ENCODE peak calls at places on chromosomes 7 and 10, in six cellular contexts. One of them, this sample, is unnamed.
A peak's percentile ranks its signal among the peaks of the same experiment; 100 is the strongest.

GRCh38 chr10:77305650-77306632 is 331.7 kb downstream of the KCNMA1 start:
- DNase-seq in GM23248: peak; percentile 53
- DNase-seq in left ventricle myocardium inferior: no peak
- DNase-seq in effector memory CD4-positive, alpha-beta T cell: no peak
- DNase-seq in neuronal stem cell: no peak
- DNase-seq in psoas muscle: no peak
- DNase-seq in this sample: no peak

GRCh38 chr10:76073524-76073923 is 642.1 kb downstream of the LRMDA start:
- DNase-seq in GM23248: no peak
- DNase-seq in left ventricle myocardium inferior: no peak
- DNase-seq in effector memory CD4-positive, alpha-beta T cell: no peak
- DNase-seq in neuronal stem cell: no peak
- DNase-seq in psoas muscle: no peak
- DNase-seq in this sample: no peak

GRCh38 chr10:29862926-29863614 is 196.3 kb downstream of the JCAD start:
- DNase-seq in GM23248: peak; percentile 79
- DNase-seq in left ventricle myocardium inferior: no peak
- DNase-seq in effector memory CD4-positive, alpha-beta T cell: no peak
- DNase-seq in neuronal stem cell: no peak
- DNase-seq in psoas muscle: no peak
- DNase-seq in this sample: no peak

GRCh38 chr7:76051840-76052239 is 3.9 kb downstream of the MDH2 start:
- DNase-seq in GM23248: no peak
- DNase-seq in left ventricle myocardium inferior: no peak
- DNase-seq in effector memory CD4-positive, alpha-beta T cell: no peak
- DNase-seq in neuronal stem cell: no peak
- DNase-seq in psoas muscle: no peak
- DNase-seq in this sample: no peak

GRCh38 chr10:124341768-124342135 is 77.0 kb downstream of the OAT start:
- DNase-seq in GM23248: no peak
- DNase-seq in left ventricle myocardium inferior: no peak
- DNase-seq in effector memory CD4-positive, alpha-beta T cell: no peak
- DNase-seq in neuronal stem cell: no peak
- DNase-seq in psoas muscle: no peak
- DNase-seq in this sample: no peak

GRCh38 chr10:124000792-124001201 is 92.6 kb downstream of the CHST15 start:
- DNase-seq in GM23248: peak; percentile 76
- DNase-seq in left ventricle myocardium inferior: no peak
- DNase-seq in effector memory CD4-positive, alpha-beta T cell: no peak
- DNase-seq in neuronal stem cell: no peak
- DNase-seq in psoas muscle: no peak
- DNase-seq in this sample: no peak

GRCh38 chr7:117875566-117875965 is 2.3 kb upstream of the CTTNBP2 start:
- DNase-seq in GM23248: peak; percentile 4
- DNase-seq in left ventricle myocardium inferior: no peak
- DNase-seq in effector memory CD4-positive, alpha-beta T cell: no peak
- DNase-seq in neuronal stem cell: peak; percentile 32
- DNase-seq in psoas muscle: no peak
- DNase-seq in this sample: no peak

GRCh38 chr10:95767884-95768556 is 12.1 kb downstream of the ENTPD1 start:
- DNase-seq in GM23248: peak; percentile 37
- DNase-seq in left ventricle myocardium inferior: peak; percentile 25
- DNase-seq in effector memory CD4-positive, alpha-beta T cell: no peak
- DNase-seq in neuronal stem cell: no peak
- DNase-seq in psoas muscle: no peak
- DNase-seq in this sample: no peak

GRCh38 chr7:71132521-71133231 is 732 bp downstream of the GALNT17 start:
- DNase-seq in GM23248: peak; percentile 12
- DNase-seq in left ventricle myocardium inferior: peak; percentile 18
- DNase-seq in effector memory CD4-positive, alpha-beta T cell: no peak
- DNase-seq in neuronal stem cell: peak; percentile 40
- DNase-seq in psoas muscle: no peak
- DNase-seq in this sample: no peak

GRCh38 chr10:46236537-46236887 is 50.3 kb upstream of the ANTXRL start:
- DNase-seq in GM23248: no peak
- DNase-seq in left ventricle myocardium inferior: no peak
- DNase-seq in effector memory CD4-positive, alpha-beta T cell: no peak
- DNase-seq in neuronal stem cell: no peak
- DNase-seq in psoas muscle: no peak
- DNase-seq in this sample: no peak

GRCh38 chr10:69757553-69758309 is 44.0 kb upstream of the COL13A1 start:
- DNase-seq in GM23248: peak; percentile 53
- DNase-seq in left ventricle myocardium inferior: peak; percentile 46
- DNase-seq in effector memory CD4-positive, alpha-beta T cell: no peak
- DNase-seq in neuronal stem cell: no peak
- DNase-seq in psoas muscle: no peak
- DNase-seq in this sample: no peak

GRCh38 chr7:30169585-30169978 is 34.8 kb downstream of the MTURN start:
- DNase-seq in GM23248: peak; percentile 80
- DNase-seq in left ventricle myocardium inferior: no peak
- DNase-seq in effector memory CD4-positive, alpha-beta T cell: no peak
- DNase-seq in neuronal stem cell: no peak
- DNase-seq in psoas muscle: no peak
- DNase-seq in this sample: no peak

GRCh38 chr7:30531286-30531685 is 26.7 kb upstream of the GGCT start:
- DNase-seq in GM23248: peak; percentile 12
- DNase-seq in left ventricle myocardium inferior: no peak
- DNase-seq in effector memory CD4-positive, alpha-beta T cell: no peak
- DNase-seq in neuronal stem cell: no peak
- DNase-seq in psoas muscle: no peak
- DNase-seq in this sample: no peak

GRCh38 chr10:78035437-78035836 is 1.8 kb downstream of the RPS24 start:
- DNase-seq in GM23248: no peak
- DNase-seq in left ventricle myocardium inferior: no peak
- DNase-seq in effector memory CD4-positive, alpha-beta T cell: no peak
- DNase-seq in neuronal stem cell: no peak
- DNase-seq in psoas muscle: no peak
- DNase-seq in this sample: no peak

GRCh38 chr7:129512192-129512591 is 9.9 kb downstream of the SMKR1 start:
- DNase-seq in GM23248: no peak
- DNase-seq in left ventricle myocardium inferior: no peak
- DNase-seq in effector memory CD4-positive, alpha-beta T cell: no peak
- DNase-seq in neuronal stem cell: no peak
- DNase-seq in psoas muscle: no peak
- DNase-seq in this sample: no peak

GRCh38 chr10:34017281-34017680 is 682.8 kb upstream of the NRP1 start:
- DNase-seq in GM23248: no peak
- DNase-seq in left ventricle myocardium inferior: no peak
- DNase-seq in effector memory CD4-positive, alpha-beta T cell: no peak
- DNase-seq in neuronal stem cell: no peak
- DNase-seq in psoas muscle: no peak
- DNase-seq in this sample: no peak

GRCh38 chr10:132202070-132202970 is 15.6 kb downstream of the DPYSL4 start:
- DNase-seq in GM23248: no peak
- DNase-seq in left ventricle myocardium inferior: no peak
- DNase-seq in effector memory CD4-positive, alpha-beta T cell: no peak
- DNase-seq in neuronal stem cell: no peak
- DNase-seq in psoas muscle: no peak
- DNase-seq in this sample: no peak

GRCh38 chr10:92695679-92696605 is 6.2 kb downstream of the HHEX start:
- DNase-seq in GM23248: peak; percentile 80
- DNase-seq in left ventricle myocardium inferior: no peak
- DNase-seq in effector memory CD4-positive, alpha-beta T cell: no peak
- DNase-seq in neuronal stem cell: peak; percentile 15
- DNase-seq in psoas muscle: no peak
- DNase-seq in this sample: no peak

GRCh38 chr7:134449596-134450194 is 9.2 kb downstream of the AKR1B1 start:
- DNase-seq in GM23248: peak; percentile 74
- DNase-seq in left ventricle myocardium inferior: no peak
- DNase-seq in effector memory CD4-positive, alpha-beta T cell: no peak
- DNase-seq in neuronal stem cell: no peak
- DNase-seq in psoas muscle: no peak
- DNase-seq in this sample: no peak

GRCh38 chr7:101953248-101953819 is 135.9 kb downstream of the CUX1 start:
- DNase-seq in GM23248: peak; percentile 92
- DNase-seq in left ventricle myocardium inferior: no peak
- DNase-seq in effector memory CD4-positive, alpha-beta T cell: no peak
- DNase-seq in neuronal stem cell: no peak
- DNase-seq in psoas muscle: peak; percentile 82
- DNase-seq in this sample: no peak

GRCh38 chr10:52484426-52485065 is 170.5 kb downstream of the DKK1 start:
- DNase-seq in GM23248: peak; percentile 65
- DNase-seq in left ventricle myocardium inferior: no peak
- DNase-seq in effector memory CD4-positive, alpha-beta T cell: no peak
- DNase-seq in neuronal stem cell: no peak
- DNase-seq in psoas muscle: no peak
- DNase-seq in this sample: no peak

GRCh38 chr10:69375307-69376151 is 41.2 kb downstream of the TACR2 start:
- DNase-seq in GM23248: peak; percentile 47
- DNase-seq in left ventricle myocardium inferior: no peak
- DNase-seq in effector memory CD4-positive, alpha-beta T cell: no peak
- DNase-seq in neuronal stem cell: peak; percentile 49
- DNase-seq in psoas muscle: peak; percentile 84
- DNase-seq in this sample: no peak

GRCh38 chr7:47300472-47301021 is 281.4 kb downstream of the TNS3 start:
- DNase-seq in GM23248: no peak
- DNase-seq in left ventricle myocardium inferior: no peak
- DNase-seq in effector memory CD4-positive, alpha-beta T cell: no peak
- DNase-seq in neuronal stem cell: no peak
- DNase-seq in psoas muscle: no peak
- DNase-seq in this sample: no peak

DNA sequence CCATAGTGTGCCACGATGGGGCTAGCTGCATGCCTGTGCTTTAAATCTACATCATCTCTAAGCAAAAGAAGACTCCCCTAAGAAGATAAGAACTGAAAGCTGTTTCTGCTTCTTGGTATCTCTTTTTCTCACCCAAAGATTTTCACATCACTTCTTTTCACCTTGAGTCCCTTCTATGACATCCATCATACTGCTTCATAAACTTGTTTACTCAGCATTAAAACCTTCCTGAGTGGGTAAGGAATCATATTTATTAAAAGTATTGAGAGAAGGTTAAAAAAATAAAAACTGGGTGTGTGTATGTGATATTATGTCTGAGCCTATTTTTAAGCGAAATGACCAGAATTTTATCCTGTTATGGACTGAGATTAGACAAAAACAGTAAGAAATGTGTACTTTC is 150.3 kb downstream of the HPSE2 start:
- DNase-seq in GM23248: no peak
- DNase-seq in left ventricle myocardium inferior: no peak
- DNase-seq in effector memory CD4-positive, alpha-beta T cell: no peak
- DNase-seq in neuronal stem cell: no peak
- DNase-seq in psoas muscle: no peak
- DNase-seq in this sample: no peak
- H3K27ac ChIP-seq in GM23248: no peak overlapping the region
- H3K27ac ChIP-seq in left ventricle myocardium inferior: no peak overlapping the region
- H3K27ac ChIP-seq in effector memory CD4-positive, alpha-beta T cell: no peak overlapping the region
- H3K27ac ChIP-seq in neuronal stem cell: no peak overlapping the region
- H3K27ac ChIP-seq in psoas muscle: no peak overlapping the region
- H3K27ac ChIP-seq in this sample: no peak overlapping the region

DNA sequence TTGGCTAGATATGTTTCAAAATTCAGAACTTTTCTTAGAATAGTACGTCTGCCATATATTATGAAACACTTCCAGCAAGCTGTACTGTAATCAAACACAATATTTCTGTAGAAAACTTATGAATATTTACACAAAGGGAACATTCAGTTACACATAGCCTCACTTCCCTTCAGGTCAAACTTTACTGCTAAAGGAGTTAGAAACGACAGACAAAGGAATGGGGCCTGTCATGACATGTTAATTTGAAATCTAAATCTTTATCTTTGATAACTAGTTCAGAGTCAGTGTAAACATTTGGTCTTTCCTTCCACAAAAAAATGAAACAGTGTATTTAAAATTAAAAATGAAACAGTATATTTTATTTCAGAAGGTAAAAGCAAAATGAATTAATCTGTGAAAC is 1.0 kb upstream of the CROT start:
- DNase-seq in GM23248: no peak
- DNase-seq in left ventricle myocardium inferior: no peak
- DNase-seq in effector memory CD4-positive, alpha-beta T cell: no peak
- DNase-seq in neuronal stem cell: no peak
- DNase-seq in psoas muscle: no peak
- DNase-seq in this sample: no peak
- H3K4me3 ChIP-seq in GM23248: peak overlapping the region; percentile 83
- H3K4me3 ChIP-seq in left ventricle myocardium inferior: peak overlapping the region; percentile 80
- H3K4me3 ChIP-seq in effector memory CD4-positive, alpha-beta T cell: peak overlapping the region; percentile 80
- H3K4me3 ChIP-seq in neuronal stem cell: peak overlapping the region; percentile 55
- H3K4me3 ChIP-seq in psoas muscle: peak overlapping the region; percentile 85
- H3K4me3 ChIP-seq in this sample: no peak overlapping the region

DNA sequence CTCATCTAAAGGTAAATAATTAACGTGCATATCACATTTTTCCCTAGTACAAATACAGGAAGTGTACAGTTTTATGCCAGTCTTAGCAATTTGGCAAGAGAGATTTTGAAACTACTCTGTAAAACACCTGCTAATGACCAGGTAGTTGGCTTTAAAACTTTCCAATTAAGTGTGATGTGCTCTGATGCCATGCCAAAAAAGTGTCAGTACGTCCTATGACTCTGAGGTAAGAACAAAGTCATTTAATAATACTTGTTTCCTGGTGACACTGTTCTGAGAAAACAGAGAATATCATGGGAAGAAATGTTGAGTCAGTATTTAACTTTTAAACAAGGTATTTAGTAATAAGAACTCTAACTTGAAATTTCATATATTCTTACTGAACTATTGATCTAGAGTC is 9.6 kb downstream of the PDZD8 start:
- DNase-seq in GM23248: no peak
- DNase-seq in left ventricle myocardium inferior: no peak
- DNase-seq in effector memory CD4-positive, alpha-beta T cell: no peak
- DNase-seq in neuronal stem cell: no peak
- DNase-seq in psoas muscle: no peak
- DNase-seq in this sample: peak; percentile 36
- H3K27ac ChIP-seq in GM23248: no peak overlapping the region
- H3K27ac ChIP-seq in left ventricle myocardium inferior: no peak overlapping the region
- H3K27ac ChIP-seq in effector memory CD4-positive, alpha-beta T cell: no peak overlapping the region
- H3K27ac ChIP-seq in neuronal stem cell: no peak overlapping the region
- H3K27ac ChIP-seq in psoas muscle: no peak overlapping the region
- H3K27ac ChIP-seq in this sample: peak overlapping the region; percentile 72

GRCh38 chr7:82358923-82359322 is 84.7 kb downstream of the CACNA2D1 start:
- DNase-seq in GM23248: no peak
- DNase-seq in left ventricle myocardium inferior: no peak
- DNase-seq in effector memory CD4-positive, alpha-beta T cell: no peak
- DNase-seq in neuronal stem cell: no peak
- DNase-seq in psoas muscle: no peak
- DNase-seq in this sample: no peak

GRCh38 chr7:82358009-82358578 is 85.5 kb downstream of the CACNA2D1 start:
- DNase-seq in GM23248: no peak
- DNase-seq in left ventricle myocardium inferior: no peak
- DNase-seq in effector memory CD4-positive, alpha-beta T cell: no peak
- DNase-seq in neuronal stem cell: no peak
- DNase-seq in psoas muscle: no peak
- DNase-seq in this sample: no peak

GRCh38 chr7:82362129-82362528 is 81.4 kb downstream of the CACNA2D1 start:
- DNase-seq in GM23248: peak; percentile 81
- DNase-seq in left ventricle myocardium inferior: no peak
- DNase-seq in effector memory CD4-positive, alpha-beta T cell: no peak
- DNase-seq in neuronal stem cell: no peak
- DNase-seq in psoas muscle: no peak
- DNase-seq in this sample: no peak

GRCh38 chr7:82360591-82361386 is 82.8 kb downstream of the CACNA2D1 start:
- DNase-seq in GM23248: no peak
- DNase-seq in left ventricle myocardium inferior: no peak
- DNase-seq in effector memory CD4-positive, alpha-beta T cell: no peak
- DNase-seq in neuronal stem cell: no peak
- DNase-seq in psoas muscle: no peak
- DNase-seq in this sample: no peak

DNA sequence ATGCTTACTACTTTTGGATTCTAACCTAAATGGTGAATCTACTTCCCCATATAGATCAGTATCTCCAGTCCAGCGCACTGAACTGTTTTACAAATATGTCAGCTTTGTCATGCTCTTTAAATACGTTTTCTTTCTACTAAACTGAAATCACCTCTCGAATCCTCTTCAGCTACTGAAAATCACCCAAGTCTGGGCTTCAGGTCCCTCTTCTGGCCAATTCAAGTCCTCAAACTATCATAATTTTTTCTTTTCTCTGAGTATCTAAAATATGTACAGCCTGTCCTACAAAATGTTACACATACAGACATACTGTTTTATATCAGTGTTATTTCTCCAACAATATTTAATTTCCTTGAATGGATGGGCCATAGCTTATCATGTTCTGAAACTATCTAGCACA is 84.2 kb downstream of the CACNA2D1 start:
- DNase-seq in GM23248: no peak
- DNase-seq in left ventricle myocardium inferior: no peak
- DNase-seq in effector memory CD4-positive, alpha-beta T cell: no peak
- DNase-seq in neuronal stem cell: no peak
- DNase-seq in psoas muscle: no peak
- DNase-seq in this sample: no peak
- H3K4me3 ChIP-seq in GM23248: no peak overlapping the region
- H3K4me3 ChIP-seq in left ventricle myocardium inferior: no peak overlapping the region
- H3K4me3 ChIP-seq in effector memory CD4-positive, alpha-beta T cell: no peak overlapping the region
- H3K4me3 ChIP-seq in neuronal stem cell: no peak overlapping the region
- H3K4me3 ChIP-seq in psoas muscle: no peak overlapping the region
- H3K4me3 ChIP-seq in this sample: no peak overlapping the region